ENCODE peak calls at places on chromosomes 16 and 17, in six cellular contexts. X is GM13977, T is left ventricle myocardium inferior, O is kidney glomerular epithelial cell, G is lung, R is GM03348. Z is an unnamed sample.

GRCh38 chr17:45386180-45386579 is 46.5 kb downstream of the ARHGAP27 start:
- DNase-seq in X (no peak), T (no peak), O (no peak), G (no peak), R (no peak), Z (no peak)

GRCh38 chr17:4997302-4998026 is at the start of the genes INCA1 and KIF1C:
- DNase-seq in X (peak), T (peak), O (peak), G (peak), R (peak), Z (peak)

GRCh38 chr16:71985262-71985974 is 14.8 kb downstream of the PKD1L3 start:
- DNase-seq in X (no peak), T (no peak), O (no peak), G (no peak), R (no peak), Z (no peak)

GRCh38 chr17:63433746-63434591 is 12.1 kb downstream of the CYB561 start:
- DNase-seq in X (no peak), T (peak), O (no peak), G (peak), R (peak), Z (no peak)

GRCh38 chr16:46757339-46758050 is 9.4 kb upstream of the MYLK3 start:
- DNase-seq in X (no peak), T (peak), O (no peak), G (no peak), R (no peak), Z (no peak)

GRCh38 chr17:27756467-27757371 is 43.6 kb downstream of the NOS2 start:
- DNase-seq in X (peak), T (no peak), O (peak), G (peak), R (peak), Z (no peak)

GRCh38 chr17:49548506-49549310 is 27.0 kb upstream of the NXPH3 start:
- DNase-seq in X (peak), T (peak), O (no peak), G (no peak), R (peak), Z (no peak)

GRCh38 chr16:75742424-75743047 is 16.2 kb upstream of the CPHXL start:
- DNase-seq in X (no peak), T (no peak), O (no peak), G (no peak), R (no peak), Z (no peak)

GRCh38 chr17:78774956-78775571 is 7.0 kb downstream of the CYTH1 start:
- DNase-seq in X (no peak), T (no peak), O (no peak), G (no peak), R (no peak), Z (no peak)

GRCh38 chr17:63082273-63082861 is 116.3 kb downstream of the TANC2 start:
- DNase-seq in X (peak), T (no peak), O (peak), G (no peak), R (peak), Z (peak)

GRCh38 chr17:58330997-58331814 is 2.6 kb upstream of the TSPOAP1 start:
- DNase-seq in X (no peak), T (peak), O (no peak), G (peak), R (no peak), Z (no peak)

GRCh38 chr16:15608398-15609285 is 34.3 kb downstream of the MARF1 start:
- DNase-seq in X (no peak), T (no peak), O (no peak), G (no peak), R (no peak), Z (no peak)

GRCh38 chr16:1108299-1109252 is 12.5 kb upstream of the C1QTNF8 start:
- DNase-seq in X (no peak), T (peak), O (no peak), G (no peak), R (peak), Z (peak)

GRCh38 chr16:53821487-53821886 is 117.5 kb downstream of the FTO start:
- DNase-seq in X (no peak), T (no peak), O (peak), G (no peak), R (peak), Z (no peak)

GRCh38 chr16:46763147-46763546 is 15.0 kb upstream of the MYLK3 start:
- DNase-seq in X (no peak), T (peak), O (no peak), G (no peak), R (no peak), Z (peak)

GRCh38 chr16:4746991-4747574 is 12.7 kb downstream of the DNAAF8 start:
- DNase-seq in X (no peak), T (no peak), O (no peak), G (no peak), R (peak), Z (no peak)

GRCh38 chr16:11668590-11669379 is 530 bp downstream of the SNN start:
- DNase-seq in X (no peak), T (no peak), O (no peak), G (no peak), R (peak), Z (no peak)

GRCh38 chr16:28218109-28218508 is 6.3 kb upstream of the XPO6 start:
- DNase-seq in X (peak), T (no peak), O (peak), G (no peak), R (peak), Z (no peak)

GRCh38 chr17:55735784-55736405 is 13.2 kb upstream of the TMEM100 start:
- DNase-seq in X (peak), T (no peak), O (peak), G (no peak), R (peak), Z (peak)

GRCh38 chr17:71149607-71150006 is 971.2 kb upstream of the SOX9 start:
- DNase-seq in X (no peak), T (no peak), O (no peak), G (no peak), R (no peak), Z (no peak)

GRCh38 chr17:32446949-32447348 is 2.6 kb downstream of the PSMD11 start:
- DNase-seq in X (no peak), T (no peak), O (no peak), G (no peak), R (no peak), Z (no peak)

GRCh38 chr16:14309906-14310305 is 238.8 kb downstream of the MRTFB start:
- DNase-seq in X (no peak), T (no peak), O (no peak), G (no peak), R (peak), Z (no peak)

GRCh38 chr16:87340198-87340597 is 23.0 kb upstream of the C16orf95 start:
- DNase-seq in X (no peak), T (no peak), O (no peak), G (no peak), R (no peak), Z (no peak)

GRCh38 chr17:82301916-82302497 is 15.4 kb downstream of the CD7 start:
- DNase-seq in X (peak), T (no peak), O (no peak), G (no peak), R (no peak), Z (no peak)

Z was measured in NCI-H2171 treated with DMSO at 0.1 percent for 48 hours.